ENCODE peak calls at places on chromosome 3, in six cellular contexts. S is K562, X is Panc1, B is GM12878, Z is HepG2, D is SK-N-SH. G is an unnamed sample.

GRCh38 chr3:100525753-100526612 is 33.6 kb downstream of the TMEM45A start:
- DNase-seq in D (peak), X (no peak), B (no peak), S (no peak), Z (no peak), G (peak)

GRCh38 chr3:135929670-135930069 is 35.9 kb upstream of the PPP2R3A start:
- DNase-seq in S (no peak), X (no peak), D (no peak), B (no peak), Z (no peak), G (no peak)

GRCh38 chr3:107236661-107237375 is 140.4 kb upstream of the CCDC54 start:
- DNase-seq in B (no peak), S (no peak), Z (no peak), X (no peak), D (peak), G (no peak)

GRCh38 chr3:191330309-191330712 is at the start of gene UTS2B:
- DNase-seq in Z (peak), X (peak), D (no peak), S (peak), B (no peak), G (peak)

GRCh38 chr3:59273976-59274375 is 224.2 kb upstream of the CFAP20DC start:
- DNase-seq in X (no peak), Z (no peak), S (no peak), B (no peak), D (no peak), G (no peak)

GRCh38 chr3:148981236-148981635 is 10.1 kb upstream of the GYG1 start:
- DNase-seq in S (no peak), D (no peak), X (no peak), Z (peak), B (no peak), G (no peak)

GRCh38 chr3:4750306-4751056 is 228.8 kb upstream of the BHLHE40 start:
- DNase-seq in S (no peak), D (no peak), X (no peak), B (no peak), Z (peak), G (no peak)

GRCh38 chr3:60932669-60933068 is 318.6 kb downstream of the FHIT start:
- DNase-seq in S (no peak), Z (no peak), B (no peak), X (no peak), D (no peak), G (no peak)

GRCh38 chr3:66276705-66277274 is 56.0 kb downstream of the SLC25A26 start:
- DNase-seq in Z (peak), B (no peak), D (peak), X (peak), S (peak), G (peak)

GRCh38 chr3:71156062-71156665 is 427.4 kb downstream of the FOXP1 start:
- DNase-seq in D (no peak), X (no peak), B (no peak), Z (no peak), S (no peak), G (no peak)

GRCh38 chr3:146160964-146161724 is at the start of gene PLOD2:
- DNase-seq in S (peak), B (no peak), X (no peak), D (peak), Z (peak), G (peak)

GRCh38 chr3:132255041-132255745 is 62.0 kb upstream of the ACP3 start:
- DNase-seq in X (no peak), S (no peak), B (no peak), D (no peak), Z (no peak), G (no peak)

GRCh38 chr3:62445267-62445666 is 71.9 kb upstream of the FEZF2 start:
- DNase-seq in D (no peak), B (peak), S (no peak), Z (peak), X (no peak), G (no peak)

GRCh38 chr3:71998995-71999673 is 214.2 kb upstream of the PROK2 start:
- DNase-seq in D (no peak), X (no peak), B (no peak), S (no peak), Z (no peak), G (no peak)

GRCh38 chr3:8353364-8353763 is 148.3 kb upstream of the LMCD1 start:
- DNase-seq in Z (no peak), B (no peak), D (no peak), X (no peak), S (no peak), G (no peak)

GRCh38 chr3:186583820-186584219 is 13.3 kb downstream of the DNAJB11 start:
- DNase-seq in S (no peak), D (no peak), B (no peak), X (no peak), Z (no peak), G (no peak)

GRCh38 chr3:32450426-32450825 is 52.2 kb downstream of the CMTM6 start:
- DNase-seq in X (no peak), D (no peak), S (no peak), Z (no peak), B (no peak), G (no peak)

GRCh38 chr3:67561995-67562394 is 92.4 kb downstream of the SUCLG2 start:
- DNase-seq in D (no peak), S (no peak), X (no peak), B (no peak), Z (peak), G (no peak)

GRCh38 chr3:197083486-197083885 is 53.9 kb upstream of the MELTF start:
- DNase-seq in X (peak), D (no peak), B (no peak), S (no peak), Z (no peak), G (no peak)

GRCh38 chr3:187669675-187670504 is at the start of gene SST:
- DNase-seq in Z (peak), X (no peak), S (no peak), B (no peak), D (no peak), G (no peak)

GRCh38 chr3:120451670-120452220 is 953 bp upstream of the FSTL1 start:
- DNase-seq in Z (no peak), B (no peak), D (peak), S (no peak), X (no peak), G (no peak)

GRCh38 chr3:192597511-192597910 is 129.8 kb downstream of the FGF12 start:
- DNase-seq in S (no peak), Z (no peak), X (no peak), D (no peak), B (no peak), G (no peak)

GRCh38 chr3:42660131-42660715 is 6.7 kb downstream of the ZBTB47 start:
- DNase-seq in X (no peak), B (no peak), Z (no peak), D (no peak), S (no peak), G (no peak)
- TF ChIP-seq SIN3A in X (no peak), B (no peak), Z (no peak), D (no peak), S (no peak), G (no peak)

DNA sequence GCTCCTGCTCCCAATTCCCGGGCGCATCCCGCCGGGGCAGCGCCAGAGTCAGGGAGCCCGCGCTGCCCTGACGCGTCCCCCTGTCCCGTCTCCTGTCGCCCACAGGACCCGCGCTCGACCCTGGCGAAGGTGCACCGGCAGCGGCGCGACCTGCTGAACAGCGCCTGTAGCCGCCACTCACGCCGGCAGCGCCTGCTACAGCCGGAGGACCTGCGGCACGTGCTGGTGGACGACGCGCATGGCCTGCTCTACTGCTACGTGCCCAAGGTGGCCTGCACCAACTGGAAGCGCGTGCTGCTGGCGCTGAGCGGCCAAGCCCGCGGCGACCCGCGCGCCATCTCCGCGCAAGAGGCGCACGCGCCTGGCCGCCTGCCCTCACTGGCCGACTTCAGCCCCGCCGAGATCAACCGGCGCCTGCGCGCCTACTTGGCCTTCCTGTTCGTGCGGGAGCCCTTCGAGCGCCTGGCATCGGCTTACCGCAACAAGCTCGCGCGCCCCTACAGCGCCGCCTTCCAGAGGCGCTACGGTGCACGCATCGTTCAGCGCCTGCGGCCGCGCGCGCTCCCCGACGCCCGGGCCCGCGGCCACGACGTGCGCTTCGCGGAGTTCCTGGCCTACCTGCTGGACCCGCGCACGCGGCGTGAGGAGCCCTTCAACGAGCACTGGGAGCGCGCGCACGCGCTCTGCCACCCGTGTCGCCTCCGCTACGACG is 16.9 kb downstream of the C3orf22 start:
- DNase-seq in Z (no peak), D (no peak), S (no peak), B (no peak), X (no peak), G (no peak)
- TF ChIP-seq SIN3A in Z (no peak), D (no peak), S (no peak), B (no peak), X (no peak), G (no peak)

GRCh38 chr3:141710888-141711616 is 27.0 kb upstream of the RNF7 start:
- DNase-seq in Z (no peak), D (no peak), X (no peak), S (no peak), B (no peak), G (no peak)
- TF ChIP-seq SIN3A in Z (no peak), D (no peak), X (no peak), S (no peak), B (no peak), G (no peak)

GRCh38 chr3:57815034-57815433 is 58.9 kb downstream of the SLMAP start:
- DNase-seq in Z (no peak), B (no peak), X (no peak), S (no peak), D (no peak), G (no peak)

GRCh38 chr3:57820479-57820878 is 64.4 kb downstream of the SLMAP start:
- DNase-seq in X (no peak), Z (peak), S (no peak), D (no peak), B (no peak), G (no peak)

GRCh38 chr3:57821765-57822164 is 65.7 kb downstream of the SLMAP start:
- DNase-seq in B (no peak), X (no peak), Z (no peak), S (no peak), D (no peak), G (no peak)

GRCh38 chr3:57816471-57817105 is 60.5 kb downstream of the SLMAP start:
- DNase-seq in X (no peak), S (no peak), D (no peak), Z (no peak), B (no peak), G (no peak)

DNA sequence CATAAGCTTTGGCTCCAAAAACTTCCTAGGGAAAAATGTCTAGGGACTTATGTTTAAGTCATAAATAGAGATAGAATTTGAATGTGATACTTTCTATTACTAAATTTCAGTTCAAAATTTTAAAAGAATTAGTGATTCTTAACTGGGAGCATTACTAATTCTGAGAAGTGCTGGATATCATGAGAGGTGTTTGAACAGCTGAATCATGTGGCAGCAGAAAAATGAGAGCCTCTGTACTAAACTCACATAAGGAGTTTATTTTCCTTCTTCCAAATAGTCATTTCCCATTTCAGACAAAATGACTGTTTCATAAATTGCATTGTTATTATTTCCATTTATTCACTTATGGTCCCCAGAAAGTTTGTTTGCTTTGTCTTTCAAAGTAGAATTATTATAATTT is 62.7 kb downstream of the SLMAP start:
- DNase-seq in S (no peak), D (no peak), Z (no peak), B (no peak), X (no peak), G (no peak)
- TF ChIP-seq SIN3A in S (no peak), D (no peak), Z (no peak), B (no peak), X (no peak), G (no peak)

GRCh38 chr3:50817756-50818518 is 143.2 kb downstream of the DOCK3 start:
- DNase-seq in Z (no peak), B (no peak), D (no peak), X (no peak), S (no peak), G (no peak)
- TF ChIP-seq SIN3A in Z (no peak), B (no peak), D (no peak), X (no peak), S (no peak), G (no peak)

GRCh38 chr3:45666729-45667440 is 22.3 kb upstream of the SACM1L start:
- DNase-seq in B (no peak), X (no peak), S (no peak), D (peak), Z (no peak), G (no peak)

GRCh38 chr3:45665101-45665572 is 24.1 kb upstream of the SACM1L start:
- DNase-seq in D (peak), Z (peak), X (no peak), B (peak), S (peak), G (peak)

GRCh38 chr3:45667569-45667967 is 21.6 kb upstream of the SACM1L start:
- DNase-seq in Z (no peak), X (no peak), S (no peak), D (no peak), B (no peak), G (no peak)

GRCh38 chr3:45660567-45660901 is 28.7 kb upstream of the SACM1L start:
- DNase-seq in B (no peak), X (no peak), S (no peak), Z (no peak), D (no peak), G (no peak)

GRCh38 chr3:45664558-45664957 is 24.6 kb upstream of the SACM1L start:
- DNase-seq in S (no peak), D (no peak), Z (peak), X (no peak), B (peak), G (no peak)
- TF ChIP-seq SIN3A in S (no peak), D (no peak), Z (no peak), X (no peak), B (no peak), G (no peak)

DNA sequence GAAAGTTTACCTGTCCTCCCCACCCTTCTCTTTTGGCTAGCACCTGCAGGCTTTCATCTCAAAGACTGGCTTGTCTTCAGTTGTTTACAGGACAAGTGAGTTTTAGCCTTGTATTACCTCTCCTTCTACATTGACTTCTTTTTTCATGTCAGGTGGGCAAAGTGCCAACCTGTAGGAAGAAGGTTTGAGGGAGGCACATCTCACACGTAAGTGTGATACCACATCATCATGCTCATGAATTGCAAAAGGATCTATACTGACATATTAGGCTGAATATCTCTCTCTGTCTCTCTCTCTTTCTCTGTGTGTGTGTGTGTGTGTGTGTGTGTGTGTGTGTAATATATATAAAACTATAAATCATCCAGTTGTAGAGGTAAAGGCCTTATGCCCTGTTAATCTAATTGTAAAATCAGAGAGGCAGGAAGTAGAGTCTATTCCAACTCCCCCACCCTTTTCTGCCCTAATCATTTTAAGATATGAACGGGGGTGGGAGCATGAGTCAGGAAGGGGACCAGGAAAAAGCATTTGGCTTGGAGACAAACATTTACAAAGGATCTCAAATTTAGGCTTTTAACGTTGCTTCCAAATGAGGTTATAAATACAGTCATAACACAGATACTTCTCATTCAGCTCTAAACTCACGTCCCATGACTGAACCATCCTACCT is 107.0 kb upstream of the PFN2 start:
- DNase-seq in S (no peak), Z (no peak), X (no peak), B (no peak), D (no peak), G (no peak)
- TF ChIP-seq SIN3A in S (no peak), Z (no peak), X (no peak), B (no peak), D (no peak), G (no peak)

G was measured in HCT116.